ENCODE peak calls at places on chromosomes 11 and 22, in nine cellular contexts. X, K, G, R, A, I, U, N and Q are unnamed samples.

GRCh38 chr11:15780837-15781236 is 575.5 kb downstream of the SOX6 start:
- DNase-seq in X (no peak), K (no peak), G (no peak), R (no peak), A (no peak), I (no peak), U (no peak), N (no peak), Q (no peak)

GRCh38 chr11:92967178-92967577 is 2.3 kb upstream of the MTNR1B start:
- DNase-seq in X (no peak), K (no peak), G (no peak), R (no peak), A (no peak), I (no peak), U (peak; percentile 15), N (no peak), Q (no peak)

GRCh38 chr11:72635931-72636330 is 38.3 kb downstream of the PDE2A start:
- DNase-seq in X (no peak), K (no peak), G (no peak), R (no peak), A (no peak), I (no peak), U (no peak), N (no peak), Q (no peak)

GRCh38 chr22:26756675-26757293 is 99.4 kb downstream of the MIAT start:
- DNase-seq in X (peak; percentile 46), K (peak; percentile 67), G (peak; percentile 50), R (peak; percentile 9), A (peak; percentile 53), I (no peak), U (peak; percentile 36), N (peak; percentile 36), Q (peak; percentile 51)

GRCh38 chr11:121466063-121466794 is 13.5 kb upstream of the SORL1-AS1 start:
- DNase-seq in X (no peak), K (peak; percentile 96), G (peak; percentile 84), R (peak; percentile 91), A (peak; percentile 97), I (peak; percentile 92), U (peak; percentile 95), N (peak; percentile 95), Q (no peak)

GRCh38 chr11:8062781-8063257 is 18.2 kb upstream of the TUB start:
- DNase-seq in X (no peak), K (peak; percentile 42), G (no peak), R (no peak), A (no peak), I (peak; percentile 49), U (no peak), N (peak; percentile 29), Q (no peak)

GRCh38 chr11:115222218-115222862 is 281.9 kb downstream of the CADM1 start:
- DNase-seq in X (peak; percentile 40), K (no peak), G (no peak), R (no peak), A (no peak), I (no peak), U (peak; percentile 98), N (no peak), Q (no peak)

GRCh38 chr22:46073683-46074504 is 76.4 kb upstream of the PPARA start:
- DNase-seq in X (peak; percentile 53), K (peak; percentile 55), G (peak; percentile 64), R (no peak), A (peak; percentile 38), I (peak; percentile 68), U (peak; percentile 42), N (peak; percentile 54), Q (no peak)

GRCh38 chr11:8442301-8442700 is 151.7 kb downstream of the STK33 start:
- DNase-seq in X (no peak), K (no peak), G (no peak), R (no peak), A (no peak), I (no peak), U (no peak), N (no peak), Q (no peak)

GRCh38 chr11:4551346-4551979 is 6.5 kb downstream of the OR52M1 start:
- DNase-seq in X (peak; percentile 14), K (no peak), G (no peak), R (no peak), A (no peak), I (no peak), U (peak; percentile 16), N (no peak), Q (peak; percentile 10)

GRCh38 chr22:45472426-45472825 is 30.3 kb upstream of the FBLN1 start:
- DNase-seq in X (no peak), K (no peak), G (no peak), R (no peak), A (no peak), I (no peak), U (no peak), N (no peak), Q (no peak)

DNA sequence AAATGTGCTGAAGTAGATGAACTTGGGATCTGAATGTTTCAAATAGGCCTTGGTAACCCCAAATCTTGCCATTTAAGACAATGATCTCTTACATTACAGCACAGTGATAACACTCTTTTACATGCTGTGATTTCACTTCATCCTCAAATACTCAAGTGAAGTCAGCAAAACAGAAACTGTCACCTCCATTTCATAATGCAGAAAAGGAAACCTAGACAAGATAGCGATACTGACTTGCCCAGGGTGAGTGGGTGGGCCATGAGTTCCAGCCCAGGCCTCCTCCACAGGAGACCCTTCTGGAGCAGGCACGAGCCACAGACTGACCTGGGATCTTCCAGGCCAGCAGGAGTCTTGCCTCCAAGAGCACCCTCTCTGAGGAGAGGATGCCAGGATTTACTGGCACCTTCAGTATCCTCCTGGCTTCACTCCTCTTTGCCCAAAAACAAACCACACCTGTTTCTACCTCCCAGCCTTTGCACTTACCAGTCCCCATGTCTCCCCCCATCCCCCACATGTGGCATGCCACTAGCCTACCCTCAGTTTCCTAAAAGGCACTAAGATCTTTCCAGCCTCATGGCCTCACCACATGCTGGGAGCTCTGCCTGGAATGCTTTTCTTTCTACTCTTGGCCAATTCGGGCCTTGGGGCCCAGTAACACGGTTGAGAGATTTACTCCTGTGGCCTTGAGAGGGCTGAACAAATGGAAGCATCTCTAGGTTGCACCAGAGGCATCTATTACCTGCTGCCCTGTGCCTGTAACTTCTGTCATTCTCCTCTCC is 1.9 kb upstream of the DGAT2 start:
- DNase-seq in X (no peak), K (no peak), G (no peak), R (no peak), A (no peak), I (no peak), U (no peak), N (no peak), Q (no peak)
- TF ChIP-seq POLR2A in X (no peak), K (no peak), G (no peak), R (no peak), A (no peak), I (no peak), U (no peak), N (no peak), Q (no peak)

GRCh38 chr11:67276821-67277230 is 10.6 kb downstream of the GRK2 start:
- DNase-seq in X (peak; percentile 66), K (peak; percentile 71), G (no peak), R (peak; percentile 43), A (no peak), I (peak; percentile 71), U (peak; percentile 45), N (peak; percentile 57), Q (peak; percentile 76)

GRCh38 chr11:67275606-67276409 is 9.5 kb downstream of the GRK2 start:
- DNase-seq in X (no peak), K (peak; percentile 48), G (no peak), R (no peak), A (no peak), I (peak; percentile 57), U (no peak), N (peak; percentile 15), Q (no peak)

GRCh38 chr11:67278939-67279588 is 10.0 kb upstream of the ANKRD13D start:
- DNase-seq in X (no peak), K (peak; percentile 44), G (no peak), R (no peak), A (no peak), I (peak; percentile 60), U (no peak), N (no peak), Q (no peak)

GRCh38 chr11:67278135-67278938 is 10.8 kb upstream of the ANKRD13D start:
- DNase-seq in X (no peak), K (peak; percentile 47), G (no peak), R (no peak), A (no peak), I (peak; percentile 59), U (no peak), N (peak; percentile 15), Q (no peak)

GRCh38 chr11:67277231-67277961 is 11.1 kb downstream of the GRK2 start:
- DNase-seq in X (peak; percentile 88), K (peak; percentile 98), G (peak; percentile 93), R (peak; percentile 87), A (peak; percentile 80), I (peak; percentile 94), U (peak; percentile 64), N (peak; percentile 80), Q (peak; percentile 89)
- TF ChIP-seq POLR2A in X (no peak), K (no peak), G (peak; percentile 52), R (no peak), A (no peak), I (no peak), U (no peak), N (peak; percentile 25), Q (peak; percentile 77)

GRCh38 chr11:80987161-80987560 is 1546.3 kb upstream of the TENM4 start:
- DNase-seq in X (no peak), K (no peak), G (no peak), R (no peak), A (no peak), I (no peak), U (no peak), N (no peak), Q (no peak)
- TF ChIP-seq POLR2A in X (no peak), K (no peak), G (no peak), R (no peak), A (no peak), I (no peak), U (no peak), N (no peak), Q (no peak)

GRCh38 chr11:109934151-109934550 is 159.0 kb upstream of the ZC3H12C start:
- DNase-seq in X (no peak), K (no peak), G (no peak), R (no peak), A (no peak), I (no peak), U (no peak), N (no peak), Q (no peak)

GRCh38 chr11:109940816-109941215 is 152.4 kb upstream of the ZC3H12C start:
- DNase-seq in X (peak; percentile 11), K (no peak), G (no peak), R (no peak), A (no peak), I (no peak), U (peak; percentile 97), N (no peak), Q (no peak)

GRCh38 chr11:109937968-109938367 is 155.2 kb upstream of the ZC3H12C start:
- DNase-seq in X (no peak), K (no peak), G (no peak), R (no peak), A (no peak), I (no peak), U (no peak), N (no peak), Q (no peak)

DNA sequence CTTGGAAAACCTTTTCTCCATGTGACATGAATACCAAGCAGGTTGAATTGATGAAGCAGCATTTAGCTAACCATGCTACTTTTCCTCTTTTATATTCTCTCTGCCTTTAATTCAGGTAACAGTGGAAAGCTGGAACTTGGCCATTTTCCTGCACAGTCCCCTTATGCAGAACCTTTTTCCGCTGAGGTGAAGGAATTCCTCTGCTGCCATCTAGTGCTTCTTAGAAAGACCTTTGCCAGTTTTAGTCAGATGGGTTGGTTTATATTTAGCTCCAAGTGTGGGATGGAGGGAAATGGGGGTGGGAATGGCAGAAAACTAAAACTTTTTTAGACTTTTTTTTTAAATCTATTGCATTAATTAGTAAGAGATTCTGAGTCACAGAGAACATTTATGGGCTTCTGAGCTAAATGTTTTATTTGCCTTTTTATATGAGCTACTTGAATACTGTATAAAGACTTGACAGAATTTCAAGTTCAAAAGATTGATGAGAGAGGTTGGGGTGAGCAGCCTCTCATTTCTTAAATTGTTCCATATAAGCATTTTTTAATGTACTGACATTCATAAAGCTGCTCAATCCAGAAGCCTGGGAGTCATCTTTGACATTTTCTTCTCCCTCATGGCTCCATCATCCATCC is 153.9 kb upstream of the ZC3H12C start:
- DNase-seq in X (peak; percentile 80), K (peak; percentile 46), G (peak; percentile 19), R (peak; percentile 76), A (no peak), I (no peak), U (peak; percentile 84), N (no peak), Q (peak; percentile 54)
- TF ChIP-seq POLR2A in X (no peak), K (no peak), G (no peak), R (no peak), A (no peak), I (no peak), U (no peak), N (no peak), Q (no peak)